ENCODE peak calls at places on chromosome 3, in five cellular contexts. Y is fibroblast of lung, H is SW480, E is cardiac fibroblast, W is caudate nucleus. X is an unnamed sample.

GRCh38 chr3:4736284-4736861 is 242.9 kb upstream of the BHLHE40 start:
- DNase-seq in E (peak), H (peak), Y (peak), W (no peak), X (no peak)

GRCh38 chr3:26962419-26963355 is 340.1 kb downstream of the LRRC3B start:
- DNase-seq in H (no peak), W (no peak), E (peak), Y (no peak), X (no peak)

GRCh38 chr3:168881804-168882203 is 781.7 kb downstream of the MECOM start:
- DNase-seq in E (peak), Y (peak), W (no peak), H (peak), X (no peak)

GRCh38 chr3:132268956-132269355 is 48.3 kb upstream of the ACP3 start:
- DNase-seq in W (no peak), E (peak), Y (peak), H (no peak), X (no peak)

GRCh38 chr3:11591006-11591360 is 52.7 kb downstream of the VGLL4 start:
- DNase-seq in Y (peak), H (no peak), E (peak), W (no peak), X (no peak)

GRCh38 chr3:197458179-197458707 is 97.5 kb downstream of the BDH1 start:
- DNase-seq in H (peak), W (no peak), E (no peak), Y (no peak), X (no peak)

GRCh38 chr3:50268703-50269451 is at the start of gene SEMA3B:
- DNase-seq in E (no peak), Y (peak), W (peak), H (peak), X (peak)

GRCh38 chr3:115784739-115785571 is 161.6 kb downstream of the GAP43 start:
- DNase-seq in H (peak), W (no peak), E (peak), Y (peak), X (no peak)

GRCh38 chr3:134543113-134543512 is 57.3 kb downstream of the CEP63 start:
- DNase-seq in H (no peak), W (no peak), E (no peak), Y (no peak), X (no peak)

GRCh38 chr3:63473641-63474166 is 178.8 kb upstream of the SNTN start:
- DNase-seq in Y (no peak), W (no peak), E (no peak), H (no peak), X (no peak)

GRCh38 chr3:196726788-196727675 is 12.6 kb upstream of the PAK2 start:
- DNase-seq in H (peak), E (peak), W (no peak), Y (peak), X (no peak)

GRCh38 chr3:1551741-1552140 is 458.9 kb downstream of the CNTN6 start:
- DNase-seq in Y (no peak), E (no peak), H (no peak), W (no peak), X (no peak)

GRCh38 chr3:39573392-39573791 is 105.9 kb downstream of the MOBP start:
- DNase-seq in W (no peak), Y (no peak), E (no peak), H (no peak), X (no peak)

GRCh38 chr3:13580256-13581023 is 31.5 kb downstream of the FBLN2 start:
- DNase-seq in W (no peak), Y (peak), E (no peak), H (peak), X (no peak)

GRCh38 chr3:101913173-101913572 is 63.9 kb downstream of the NFKBIZ start:
- DNase-seq in Y (peak), H (no peak), E (peak), W (no peak), X (no peak)

GRCh38 chr3:34102290-34102689 is 303.9 kb downstream of the PDCD6IP start:
- DNase-seq in Y (no peak), E (peak), H (no peak), W (no peak), X (no peak)

GRCh38 chr3:106114848-106115247 is 246.0 kb upstream of the CBLB start:
- DNase-seq in E (peak), H (peak), Y (peak), W (no peak), X (no peak)

GRCh38 chr3:99624536-99625236 is 13.7 kb upstream of the COL8A1 start:
- DNase-seq in H (no peak), Y (no peak), W (no peak), E (no peak), X (no peak)

GRCh38 chr3:190070623-190071347 is 49.9 kb downstream of the P3H2 start:
- DNase-seq in Y (peak), W (no peak), E (no peak), H (no peak), X (no peak)

GRCh38 chr3:104909721-104910120 is 457.0 kb upstream of the ALCAM start:
- DNase-seq in Y (no peak), E (peak), H (no peak), W (no peak), X (no peak)

GRCh38 chr3:88059380-88060160 is 515 bp downstream of the ZNF654 start:
- DNase-seq in E (peak), Y (peak), H (peak), W (peak), X (peak)

GRCh38 chr3:122816587-122816986 is 21.7 kb downstream of the SLC49A4 start:
- DNase-seq in E (no peak), H (no peak), W (no peak), Y (no peak), X (no peak)

GRCh38 chr3:114770874-114771273 is 376.2 kb downstream of the ZBTB20 start:
- DNase-seq in Y (peak), E (peak), H (no peak), W (no peak), X (no peak)

GRCh38 chr3:172609750-172610149 is 86.5 kb upstream of the TNFSF10 start:
- DNase-seq in E (no peak), Y (no peak), W (no peak), H (no peak), X (no peak)

GRCh38 chr3:127629462-127630403 is 748 bp downstream of the PODXL2 start:
- DNase-seq in W (no peak), H (peak), Y (no peak), E (no peak), X (no peak)

GRCh38 chr3:195546130-195546560 is 3.0 kb upstream of the PPP1R2 start:
- DNase-seq in H (peak), E (peak), W (no peak), Y (peak), X (no peak)

GRCh38 chr3:151553873-151554272 is 93.0 kb upstream of the IGSF10 start:
- DNase-seq in W (no peak), H (no peak), E (peak), Y (no peak), X (no peak)